ENCODE peak calls at places on chromosomes 13 and 19, in five cellular contexts. One of them, this sample, is unnamed.

GRCh38 chr13:59356607-59357006 is 807.1 kb downstream of the DIAPH3 start:
- DNase-seq in GM12865: peak; percentile 5
- DNase-seq in mesothelial cell of epicardium: peak; percentile 52
- DNase-seq in endothelial cell: no peak
- DNase-seq in nephron progenitor cell: no peak
- DNase-seq in this sample: no peak

GRCh38 chr13:65768545-65768944 is 1461.6 kb downstream of the PCDH9 start:
- DNase-seq in GM12865: no peak
- DNase-seq in mesothelial cell of epicardium: no peak
- DNase-seq in endothelial cell: no peak
- DNase-seq in nephron progenitor cell: no peak
- DNase-seq in this sample: no peak

GRCh38 chr13:99796175-99796819 is 175.3 kb downstream of the ZIC5 start:
- DNase-seq in GM12865: peak; percentile 47
- DNase-seq in mesothelial cell of epicardium: peak; percentile 74
- DNase-seq in endothelial cell: peak; percentile 64
- DNase-seq in nephron progenitor cell: peak; percentile 85
- DNase-seq in this sample: no peak

GRCh38 chr13:113151745-113152707 is 6.4 kb upstream of the PROZ start:
- DNase-seq in GM12865: no peak
- DNase-seq in mesothelial cell of epicardium: no peak
- DNase-seq in endothelial cell: no peak
- DNase-seq in nephron progenitor cell: no peak
- DNase-seq in this sample: no peak

GRCh38 chr13:113928701-113929627 is 44.9 kb downstream of the C13orf46 start:
- DNase-seq in GM12865: no peak
- DNase-seq in mesothelial cell of epicardium: peak; percentile 37
- DNase-seq in endothelial cell: no peak
- DNase-seq in nephron progenitor cell: no peak
- DNase-seq in this sample: no peak

GRCh38 chr13:97242755-97243497 is 20.8 kb downstream of the MBNL2 start:
- DNase-seq in GM12865: no peak
- DNase-seq in mesothelial cell of epicardium: no peak
- DNase-seq in endothelial cell: no peak
- DNase-seq in nephron progenitor cell: no peak
- DNase-seq in this sample: no peak

GRCh38 chr13:20400774-20401173 is 124.9 kb downstream of the CRYL1 start:
- DNase-seq in GM12865: no peak
- DNase-seq in mesothelial cell of epicardium: no peak
- DNase-seq in endothelial cell: no peak
- DNase-seq in nephron progenitor cell: no peak
- DNase-seq in this sample: no peak

GRCh38 chr13:80224468-80224867 is 116.5 kb downstream of the SPRY2 start:
- DNase-seq in GM12865: no peak
- DNase-seq in mesothelial cell of epicardium: no peak
- DNase-seq in endothelial cell: no peak
- DNase-seq in nephron progenitor cell: no peak
- DNase-seq in this sample: no peak

GRCh38 chr13:110872768-110873638 is 41.9 kb downstream of the ANKRD10 start:
- DNase-seq in GM12865: no peak
- DNase-seq in mesothelial cell of epicardium: no peak
- DNase-seq in endothelial cell: no peak
- DNase-seq in nephron progenitor cell: no peak
- DNase-seq in this sample: no peak

GRCh38 chr13:21568854-21569253 is 35.1 kb downstream of the MICU2 start:
- DNase-seq in GM12865: peak; percentile 24
- DNase-seq in mesothelial cell of epicardium: no peak
- DNase-seq in endothelial cell: no peak
- DNase-seq in nephron progenitor cell: no peak
- DNase-seq in this sample: no peak

GRCh38 chr13:111429064-111429558 is 108.7 kb downstream of the TEX29 start:
- DNase-seq in GM12865: peak; percentile 29
- DNase-seq in mesothelial cell of epicardium: no peak
- DNase-seq in endothelial cell: peak; percentile 78
- DNase-seq in nephron progenitor cell: peak; percentile 70
- DNase-seq in this sample: no peak

GRCh38 chr19:15101479-15102082 is 5.6 kb upstream of the SYDE1 start:
- DNase-seq in GM12865: peak; percentile 59
- DNase-seq in mesothelial cell of epicardium: no peak
- DNase-seq in endothelial cell: peak; percentile 59
- DNase-seq in nephron progenitor cell: peak; percentile 49
- DNase-seq in this sample: no peak

GRCh38 chr13:57557979-57558529 is 73.5 kb upstream of the PCDH17 start:
- DNase-seq in GM12865: no peak
- DNase-seq in mesothelial cell of epicardium: no peak
- DNase-seq in endothelial cell: no peak
- DNase-seq in nephron progenitor cell: no peak
- DNase-seq in this sample: no peak

GRCh38 chr19:17764348-17764747 is 13.1 kb downstream of the FCHO1 start:
- DNase-seq in GM12865: no peak
- DNase-seq in mesothelial cell of epicardium: no peak
- DNase-seq in endothelial cell: no peak
- DNase-seq in nephron progenitor cell: no peak
- DNase-seq in this sample: no peak

GRCh38 chr19:3358392-3358918 is 7.9 kb upstream of the NFIC start:
- DNase-seq in GM12865: no peak
- DNase-seq in mesothelial cell of epicardium: no peak
- DNase-seq in endothelial cell: no peak
- DNase-seq in nephron progenitor cell: no peak
- DNase-seq in this sample: no peak

GRCh38 chr19:19386373-19386869 is 19.1 kb upstream of the GATAD2A start:
- DNase-seq in GM12865: no peak
- DNase-seq in mesothelial cell of epicardium: no peak
- DNase-seq in endothelial cell: no peak
- DNase-seq in nephron progenitor cell: no peak
- DNase-seq in this sample: peak; percentile 37

GRCh38 chr13:29749401-29750177 is 100.8 kb downstream of the UBL3 start:
- DNase-seq in GM12865: no peak
- DNase-seq in mesothelial cell of epicardium: no peak
- DNase-seq in endothelial cell: no peak
- DNase-seq in nephron progenitor cell: no peak
- DNase-seq in this sample: no peak

GRCh38 chr19:5690955-5691204 is 785 bp downstream of the RPL36 start:
- DNase-seq in GM12865: no peak
- DNase-seq in mesothelial cell of epicardium: no peak
- DNase-seq in endothelial cell: no peak
- DNase-seq in nephron progenitor cell: no peak
- DNase-seq in this sample: no peak

GRCh38 chr13:34578471-34578870 is 363.6 kb upstream of the NBEA start:
- DNase-seq in GM12865: no peak
- DNase-seq in mesothelial cell of epicardium: no peak
- DNase-seq in endothelial cell: no peak
- DNase-seq in nephron progenitor cell: no peak
- DNase-seq in this sample: no peak

GRCh38 chr19:3108775-3109174 is 14.6 kb downstream of the GNA11 start:
- DNase-seq in GM12865: peak; percentile 79
- DNase-seq in mesothelial cell of epicardium: no peak
- DNase-seq in endothelial cell: peak; percentile 78
- DNase-seq in nephron progenitor cell: peak; percentile 68
- DNase-seq in this sample: peak; percentile 61

GRCh38 chr13:111534646-111535461 is 214.4 kb downstream of the TEX29 start:
- DNase-seq in GM12865: no peak
- DNase-seq in mesothelial cell of epicardium: no peak
- DNase-seq in endothelial cell: no peak
- DNase-seq in nephron progenitor cell: peak; percentile 34
- DNase-seq in this sample: no peak

GRCh38 chr13:43883636-43884035 is 3.9 kb downstream of the LACC1 start:
- DNase-seq in GM12865: no peak
- DNase-seq in mesothelial cell of epicardium: no peak
- DNase-seq in endothelial cell: no peak
- DNase-seq in nephron progenitor cell: no peak
- DNase-seq in this sample: no peak

GRCh38 chr19:11641241-11641640 is 44.0 kb downstream of the ZNF627 start:
- DNase-seq in GM12865: no peak
- DNase-seq in mesothelial cell of epicardium: no peak
- DNase-seq in endothelial cell: no peak
- DNase-seq in nephron progenitor cell: no peak
- DNase-seq in this sample: no peak

GRCh38 chr19:1811472-1811894 is 593 bp downstream of the ATP8B3 start:
- DNase-seq in GM12865: no peak
- DNase-seq in mesothelial cell of epicardium: no peak
- DNase-seq in endothelial cell: no peak
- DNase-seq in nephron progenitor cell: no peak
- DNase-seq in this sample: no peak

GRCh38 chr19:1312732-1313694 is 27.3 kb downstream of the EFNA2 start:
- DNase-seq in GM12865: no peak
- DNase-seq in mesothelial cell of epicardium: no peak
- DNase-seq in endothelial cell: no peak
- DNase-seq in nephron progenitor cell: no peak
- DNase-seq in this sample: no peak

DNA sequence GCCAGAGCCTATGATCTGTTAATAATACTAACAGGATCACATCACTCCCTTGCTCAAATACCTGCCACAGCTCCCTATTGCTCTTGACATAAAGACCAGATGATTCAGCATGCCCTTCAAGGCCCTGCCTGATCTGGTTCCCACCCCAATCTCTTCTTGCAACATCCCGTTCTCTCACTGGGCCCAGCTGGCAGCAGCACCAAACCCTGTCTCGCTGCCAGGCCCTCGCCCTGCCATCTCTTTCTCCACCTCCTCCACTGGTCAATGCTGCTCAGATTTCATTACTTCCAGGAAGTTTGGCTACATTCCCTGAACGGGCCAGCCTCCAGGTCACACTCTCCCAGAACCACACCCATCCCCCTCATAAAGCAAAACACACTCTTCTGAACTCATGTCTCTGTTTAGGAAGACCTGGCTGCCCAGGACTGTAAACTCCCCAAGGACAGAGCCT is 8.6 kb upstream of the BCAT2 start:
- DNase-seq in GM12865: no peak
- DNase-seq in mesothelial cell of epicardium: no peak
- DNase-seq in endothelial cell: no peak
- DNase-seq in nephron progenitor cell: no peak
- DNase-seq in this sample: no peak
- TF ChIP-seq CTCF in GM12865: no peak
- TF ChIP-seq CTCF in mesothelial cell of epicardium: no peak
- TF ChIP-seq CTCF in endothelial cell: no peak
- TF ChIP-seq CTCF in nephron progenitor cell: no peak
- TF ChIP-seq CTCF in this sample: no peak

GRCh38 chr19:58572026-58572817 is 913 bp downstream of the MZF1 start:
- DNase-seq in GM12865: no peak
- DNase-seq in mesothelial cell of epicardium: no peak
- DNase-seq in endothelial cell: no peak
- DNase-seq in nephron progenitor cell: no peak
- DNase-seq in this sample: no peak

GRCh38 chr19:58573658-58574164 is 576 bp upstream of the MZF1 start:
- DNase-seq in GM12865: no peak
- DNase-seq in mesothelial cell of epicardium: no peak
- DNase-seq in endothelial cell: no peak
- DNase-seq in nephron progenitor cell: no peak
- DNase-seq in this sample: no peak

GRCh38 chr19:58571575-58571947 is 1.6 kb downstream of the MZF1 start:
- DNase-seq in GM12865: no peak
- DNase-seq in mesothelial cell of epicardium: no peak
- DNase-seq in endothelial cell: no peak
- DNase-seq in nephron progenitor cell: no peak
- DNase-seq in this sample: no peak

GRCh38 chr19:58570770-58571574 is 2.2 kb downstream of the MZF1 start:
- DNase-seq in GM12865: no peak
- DNase-seq in mesothelial cell of epicardium: no peak
- DNase-seq in endothelial cell: no peak
- DNase-seq in nephron progenitor cell: no peak
- DNase-seq in this sample: no peak

DNA sequence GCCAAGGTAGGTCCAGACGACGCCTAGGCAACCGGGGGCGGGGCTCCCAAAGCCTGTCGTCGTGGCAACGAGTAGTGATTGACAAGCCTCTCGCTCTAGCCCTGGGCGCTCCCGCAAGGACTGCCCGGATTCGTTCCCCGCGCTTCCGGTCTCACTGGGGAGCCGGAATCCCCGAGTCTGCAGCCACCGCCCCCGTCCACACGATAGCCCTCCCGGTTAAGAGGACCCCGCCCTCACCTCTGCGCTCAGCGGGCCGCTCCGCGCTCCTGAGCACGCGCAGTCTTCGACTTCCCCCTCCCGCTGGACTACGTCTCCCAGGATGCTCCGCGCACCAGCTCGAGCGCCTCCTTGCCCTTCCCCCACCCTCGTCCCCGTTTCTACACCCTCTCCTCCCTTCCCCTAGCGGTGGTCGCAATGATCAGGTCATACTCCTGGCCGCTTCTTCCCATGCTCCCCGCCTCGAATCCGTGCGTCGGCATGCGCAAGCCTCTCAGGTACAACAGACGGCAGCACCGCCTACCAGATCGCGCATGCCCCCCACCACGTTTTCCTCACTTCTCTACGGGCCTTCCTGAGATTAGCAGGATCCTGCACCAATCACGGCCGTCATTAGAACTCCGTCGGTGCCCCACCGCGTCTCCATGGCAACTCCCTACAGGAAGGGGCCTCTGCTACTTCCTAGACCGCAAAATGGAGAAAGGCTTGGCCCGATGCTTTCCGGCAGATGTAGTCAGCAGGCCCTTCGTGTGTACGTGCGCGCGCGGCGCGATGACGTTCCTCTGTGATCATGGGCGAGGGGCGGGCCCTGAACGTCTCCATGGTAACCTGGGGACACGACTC is at the start of gene MZF1:
- DNase-seq in GM12865: peak; percentile 100
- DNase-seq in mesothelial cell of epicardium: peak; percentile 98
- DNase-seq in endothelial cell: peak; percentile 98
- DNase-seq in nephron progenitor cell: peak; percentile 99
- DNase-seq in this sample: peak; percentile 100
- TF ChIP-seq CTCF in GM12865: peak; percentile 22
- TF ChIP-seq CTCF in mesothelial cell of epicardium: peak; percentile 17
- TF ChIP-seq CTCF in endothelial cell: no peak
- TF ChIP-seq CTCF in nephron progenitor cell: no peak
- TF ChIP-seq CTCF in this sample: no peak

GRCh38 chr13:63025741-63026140 is 1610.1 kb upstream of the PCDH20 start:
- DNase-seq in GM12865: no peak
- DNase-seq in mesothelial cell of epicardium: no peak
- DNase-seq in endothelial cell: no peak
- DNase-seq in nephron progenitor cell: no peak
- DNase-seq in this sample: no peak

GRCh38 chr13:63024458-63024857 is 1608.8 kb upstream of the PCDH20 start:
- DNase-seq in GM12865: no peak
- DNase-seq in mesothelial cell of epicardium: no peak
- DNase-seq in endothelial cell: no peak
- DNase-seq in nephron progenitor cell: no peak
- DNase-seq in this sample: no peak

GRCh38 chr13:63026285-63026797 is 1610.7 kb upstream of the PCDH20 start:
- DNase-seq in GM12865: no peak
- DNase-seq in mesothelial cell of epicardium: no peak
- DNase-seq in endothelial cell: no peak
- DNase-seq in nephron progenitor cell: no peak
- DNase-seq in this sample: no peak
- TF ChIP-seq CTCF in GM12865: no peak
- TF ChIP-seq CTCF in mesothelial cell of epicardium: no peak
- TF ChIP-seq CTCF in endothelial cell: no peak
- TF ChIP-seq CTCF in nephron progenitor cell: no peak
- TF ChIP-seq CTCF in this sample: no peak

DNA sequence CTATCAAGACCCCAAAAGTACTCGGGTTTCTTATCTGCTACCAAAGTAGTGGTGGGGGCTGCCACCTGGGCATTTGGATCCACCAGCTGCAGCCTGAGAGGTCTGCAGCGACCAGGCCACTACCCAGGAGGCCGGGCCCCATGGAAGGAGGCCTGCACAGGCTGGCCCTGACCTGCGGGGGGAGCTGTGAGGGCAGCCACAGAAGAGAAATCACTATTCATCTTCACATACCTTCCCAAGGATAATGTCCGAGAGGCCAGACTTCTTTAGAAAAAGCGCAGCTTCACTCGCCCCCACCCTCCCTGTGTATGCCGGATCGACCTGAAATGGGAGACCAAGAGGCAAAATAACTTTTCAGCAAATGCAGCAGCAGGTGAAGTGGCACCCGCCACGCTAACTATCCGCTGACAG is 30.1 kb downstream of the EPS15L1 start:
- DNase-seq in GM12865: no peak
- DNase-seq in mesothelial cell of epicardium: no peak
- DNase-seq in endothelial cell: peak; percentile 68
- DNase-seq in nephron progenitor cell: peak; percentile 45
- DNase-seq in this sample: no peak
- TF ChIP-seq CTCF in GM12865: peak; percentile 48
- TF ChIP-seq CTCF in mesothelial cell of epicardium: no peak
- TF ChIP-seq CTCF in endothelial cell: peak; percentile 64
- TF ChIP-seq CTCF in nephron progenitor cell: peak; percentile 33
- TF ChIP-seq CTCF in this sample: no peak